ENCODE peak calls at places on chromosomes 7 and 10, in eight cellular contexts. O is A549, X is endothelial cell of umbilical vein, N is IMR-90, W is heart left ventricle, I is adrenal gland, R is ovary, A is Peyer's patch. L is an unnamed sample.

GRCh38 chr7:157464111-157464970 is 127.5 kb downstream of the DNAJB6 start:
- DNase-seq in A (no peak), O (no peak), I (no peak), W (no peak), X (no peak), R (no peak), N (no peak), L (no peak)

GRCh38 chr10:21929070-21929469 is 74.5 kb downstream of the DNAJC1 start:
- DNase-seq in X (no peak), W (no peak), R (no peak), O (no peak), N (peak), I (no peak), A (no peak), L (no peak)

GRCh38 chr7:16114633-16115032 is 306.7 kb downstream of the CRPPA start:
- DNase-seq in N (peak), O (peak), R (no peak), W (no peak), I (no peak), X (peak), A (no peak), L (no peak)

GRCh38 chr7:132806834-132807233 is 230.6 kb upstream of the PLXNA4 start:
- DNase-seq in O (no peak), A (no peak), W (no peak), X (no peak), N (no peak), I (no peak), R (no peak), L (no peak)

GRCh38 chr10:86217386-86218080 is 149.1 kb downstream of the GRID1 start:
- DNase-seq in W (no peak), I (no peak), O (no peak), A (no peak), N (no peak), R (no peak), X (no peak), L (no peak)

GRCh38 chr10:91340613-91341362 is 69.4 kb upstream of the HECTD2 start:
- DNase-seq in W (peak), R (no peak), O (no peak), X (peak), N (peak), A (no peak), I (no peak), L (no peak)

GRCh38 chr7:128868624-128869137 is 6.0 kb downstream of the ATP6V1F start:
- DNase-seq in I (no peak), W (no peak), X (no peak), O (no peak), N (no peak), R (no peak), A (no peak), L (no peak)

GRCh38 chr10:128730922-128731321 is 604.7 kb upstream of the MKI67 start:
- DNase-seq in W (no peak), O (no peak), N (no peak), I (no peak), R (no peak), A (no peak), X (no peak), L (no peak)

GRCh38 chr7:135170223-135170997 is at the start of gene CYREN:
- DNase-seq in A (peak), I (peak), N (peak), O (peak), R (peak), X (peak), W (peak), L (peak)

GRCh38 chr7:51366930-51367613 is 50.5 kb upstream of the COBL start:
- DNase-seq in I (peak), R (no peak), X (peak), O (peak), N (peak), A (no peak), W (peak), L (peak)

GRCh38 chr10:15482168-15482567 is 111.1 kb upstream of the FAM171A1 start:
- DNase-seq in N (no peak), X (no peak), O (no peak), W (no peak), A (no peak), I (no peak), R (no peak), L (no peak)

GRCh38 chr10:118522791-118523498 is 72.5 kb downstream of the PRLHR start:
- DNase-seq in R (no peak), I (no peak), X (no peak), O (no peak), A (no peak), W (no peak), N (peak), L (no peak)

GRCh38 chr10:133166504-133166827 is 6.4 kb downstream of the KNDC1 start:
- DNase-seq in I (no peak), R (no peak), O (no peak), N (no peak), W (no peak), X (no peak), A (no peak), L (no peak)

GRCh38 chr10:131202964-131203363 is 108.6 kb downstream of the TCERG1L start:
- DNase-seq in R (no peak), I (no peak), W (no peak), O (no peak), X (no peak), N (no peak), A (no peak), L (no peak)

GRCh38 chr7:140260767-140261486 is 84.1 kb upstream of the KDM7A start:
- DNase-seq in O (no peak), R (no peak), W (no peak), N (no peak), I (no peak), A (no peak), X (peak), L (no peak)

GRCh38 chr7:151987748-151988529 is 31.7 kb downstream of the GALNTL5 start:
- DNase-seq in I (no peak), X (no peak), N (peak), W (peak), A (no peak), O (no peak), R (no peak), L (peak)

GRCh38 chr7:85773116-85773783 is 586.4 kb upstream of the SEMA3D start:
- DNase-seq in X (no peak), O (no peak), N (peak), A (no peak), I (no peak), R (no peak), W (no peak), L (no peak)

GRCh38 chr10:48419714-48420113 is 113.2 kb downstream of the MAPK8 start:
- DNase-seq in N (no peak), O (no peak), I (no peak), W (no peak), A (no peak), X (no peak), R (no peak), L (no peak)

GRCh38 chr7:30920584-30921539 is 9.2 kb downstream of the AQP1 start:
- DNase-seq in N (peak), W (peak), A (no peak), X (peak), O (peak), I (no peak), R (peak), L (peak)

GRCh38 chr7:149414171-149414570 is 46.7 kb downstream of the ZNF777 start:
- DNase-seq in O (no peak), I (no peak), R (no peak), N (no peak), X (no peak), W (no peak), A (no peak), L (no peak)

GRCh38 chr10:13949844-13950542 is 363.2 kb downstream of the PRPF18 start:
- DNase-seq in O (no peak), X (peak), I (no peak), W (no peak), R (no peak), N (peak), A (no peak), L (no peak)

GRCh38 chr10:112475565-112476233 is 28.7 kb downstream of the VTI1A start:
- DNase-seq in A (no peak), W (no peak), R (no peak), I (no peak), O (no peak), N (peak), X (peak), L (no peak)

GRCh38 chr7:150793569-150794238 is 6.5 kb downstream of the TMEM176B start:
- DNase-seq in O (no peak), N (no peak), R (no peak), A (no peak), W (no peak), X (no peak), I (no peak), L (no peak)

GRCh38 chr7:108484137-108484536 is 27.9 kb upstream of the NRCAM start:
- DNase-seq in W (no peak), O (no peak), N (no peak), I (no peak), A (no peak), R (no peak), X (no peak), L (no peak)

GRCh38 chr7:108480311-108480710 is 24.1 kb upstream of the NRCAM start:
- DNase-seq in X (no peak), O (no peak), I (no peak), A (no peak), W (no peak), R (no peak), N (no peak), L (no peak)

DNA sequence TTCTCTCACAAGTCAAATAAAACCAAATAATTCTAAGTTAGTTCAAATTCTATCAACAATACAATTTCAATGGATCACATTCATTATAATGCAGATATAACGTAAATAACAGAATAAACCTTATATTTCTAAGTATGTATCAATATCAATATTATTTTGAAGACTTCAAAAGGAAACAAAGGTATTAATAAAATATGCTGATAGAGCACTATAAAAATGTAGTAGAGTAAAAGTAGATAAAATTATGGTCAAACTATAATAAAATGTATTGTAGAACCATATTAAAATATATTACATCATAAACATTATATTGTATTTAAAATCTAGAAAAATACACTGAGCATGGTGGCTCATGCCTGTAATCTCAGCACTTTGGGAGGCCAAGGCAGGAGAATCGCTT is 23.5 kb upstream of the NRCAM start:
- DNase-seq in X (no peak), O (no peak), N (no peak), W (no peak), I (no peak), A (no peak), R (no peak), L (no peak)
- H3K4me3 ChIP-seq in X (no peak), O (no peak), N (no peak), W (no peak), I (no peak), A (no peak), R (no peak), L (no peak)

GRCh38 chr7:77933394-77933793 is 134.8 kb downstream of the PHTF2 start:
- DNase-seq in R (no peak), X (peak), O (peak), W (no peak), A (no peak), I (no peak), N (peak), L (no peak)

GRCh38 chr7:77940647-77941046 is 142.1 kb downstream of the PHTF2 start:
- DNase-seq in A (no peak), N (peak), O (peak), X (peak), R (no peak), W (no peak), I (no peak), L (peak)

GRCh38 chr7:77931841-77932240 is 133.3 kb downstream of the PHTF2 start:
- DNase-seq in W (no peak), X (no peak), R (no peak), N (no peak), I (no peak), A (no peak), O (no peak), L (no peak)

GRCh38 chr7:77930496-77930895 is 131.9 kb downstream of the PHTF2 start:
- DNase-seq in W (no peak), A (no peak), R (no peak), O (no peak), N (no peak), X (no peak), I (no peak), L (no peak)

GRCh38 chr7:77935652-77936348 is 137.2 kb downstream of the PHTF2 start:
- DNase-seq in W (no peak), O (no peak), R (no peak), N (no peak), X (peak), A (no peak), I (no peak), L (no peak)
- TF ChIP-seq CTCF in W (no peak), O (peak), R (no peak), N (peak), X (no peak), A (no peak), I (peak), L (peak)

DNA sequence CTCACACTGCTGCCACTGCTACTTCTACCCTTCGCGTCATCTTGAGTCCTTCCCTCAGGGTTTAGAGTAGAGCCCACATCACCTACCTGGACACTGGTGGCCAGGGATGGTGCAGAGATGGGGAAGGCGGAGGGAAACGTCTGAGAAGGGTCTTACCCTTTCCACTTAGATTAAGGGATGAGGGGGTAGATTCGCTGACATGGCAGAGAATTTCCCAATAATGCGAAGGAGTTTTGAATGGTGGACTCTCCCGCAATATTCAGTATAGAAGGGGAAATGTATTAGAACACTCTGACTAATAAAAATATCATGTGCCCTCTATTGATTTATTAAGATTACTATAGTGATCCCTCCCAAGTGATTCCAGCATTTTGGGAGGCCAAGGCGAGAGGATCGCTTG is 209.5 kb upstream of the KIAA1217 start:
- DNase-seq in X (no peak), W (no peak), N (no peak), I (no peak), R (no peak), A (no peak), O (no peak), L (no peak)
- TF ChIP-seq POLR2A in X (no peak), W (no peak), N (no peak), I (no peak), R (no peak), A (no peak), O (no peak), L (no peak)

GRCh38 chr10:101066146-101066889 is 4.5 kb downstream of the KAZALD1 start:
- DNase-seq in O (peak), N (peak), R (peak), W (peak), X (peak), I (no peak), A (peak), L (peak)

GRCh38 chr10:101067356-101068083 is 5.7 kb downstream of the KAZALD1 start:
- DNase-seq in N (peak), A (peak), X (peak), W (peak), O (peak), I (peak), R (peak), L (peak)

GRCh38 chr10:101064415-101065030 is 2.7 kb downstream of the KAZALD1 start:
- DNase-seq in O (no peak), X (no peak), W (no peak), A (no peak), R (no peak), I (no peak), N (no peak), L (no peak)

GRCh38 chr10:101065479-101066145 is 3.8 kb downstream of the KAZALD1 start:
- DNase-seq in R (no peak), I (no peak), X (no peak), W (no peak), A (no peak), N (peak), O (no peak), L (no peak)

DNA sequence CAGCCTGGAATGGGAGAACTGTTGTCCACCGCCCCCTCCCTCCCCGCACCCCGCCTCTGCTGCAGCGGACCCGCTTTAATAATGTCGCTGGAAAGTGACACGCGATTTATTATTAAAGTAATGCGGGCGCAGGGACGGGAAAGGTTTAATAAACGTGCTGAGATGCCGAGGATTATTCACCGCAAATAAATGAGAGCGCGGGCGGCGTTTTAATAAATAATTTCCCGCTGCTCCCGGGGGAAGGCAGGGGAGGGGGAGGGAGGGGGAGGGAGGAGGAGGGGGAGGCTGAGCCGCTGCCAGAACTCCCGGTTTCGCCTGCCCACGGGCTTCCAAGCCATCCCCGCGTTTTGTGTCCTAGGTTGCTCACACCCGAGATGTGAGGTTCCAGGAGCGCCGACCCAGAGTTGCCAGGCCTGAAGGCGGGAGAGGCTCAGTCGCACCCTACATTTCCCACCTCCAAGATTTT is 5.1 kb downstream of the KAZALD1 start:
- DNase-seq in N (no peak), A (peak), R (no peak), W (no peak), O (no peak), I (no peak), X (no peak), L (peak)
- H3K4me3 ChIP-seq in N (peak), A (peak), R (peak), W (peak), O (peak), I (peak), X (peak), L (peak)

DNA sequence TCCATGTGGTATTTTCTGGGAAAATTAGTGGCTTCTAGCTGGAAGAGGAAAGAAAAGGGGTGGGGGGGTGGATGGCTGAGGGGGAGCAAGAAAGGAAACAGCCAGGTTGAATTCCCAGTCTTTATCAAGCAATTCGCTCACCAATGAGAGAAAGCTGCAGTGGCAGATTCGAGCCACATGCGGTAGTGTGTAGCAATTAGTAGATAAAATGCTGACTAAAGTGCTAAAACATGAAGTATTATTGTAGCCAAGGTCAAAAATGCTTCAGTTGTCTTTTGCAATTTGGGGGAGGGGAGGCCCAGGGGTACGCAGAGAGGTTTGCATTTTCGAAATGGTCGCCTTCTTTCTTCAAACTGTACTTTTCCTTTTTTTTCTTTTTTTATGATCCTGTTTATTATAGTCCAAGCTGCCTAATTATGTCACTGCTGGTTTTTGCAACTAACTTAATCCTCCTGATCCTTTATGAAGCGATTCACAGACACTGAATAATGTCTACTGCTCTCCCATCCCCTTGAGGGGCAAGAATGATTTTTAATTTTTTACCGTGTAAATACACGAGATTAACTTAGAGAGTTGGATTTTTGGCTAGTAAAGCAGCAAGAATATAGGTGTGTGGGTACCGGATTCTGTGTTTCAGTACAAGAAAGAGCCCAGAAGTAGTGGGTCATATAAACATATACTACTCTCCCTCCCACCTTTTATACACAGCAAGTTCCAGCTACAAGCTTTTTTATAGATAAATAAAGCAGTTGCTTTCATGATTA is 3.6 kb upstream of the ARID5B start:
- DNase-seq in A (peak), O (peak), I (peak), X (peak), R (peak), N (peak), W (peak), L (peak)
- TF ChIP-seq CTCF in A (peak), O (no peak), I (no peak), X (peak), R (peak), N (peak), W (peak), L (peak)

L was measured in body of pancreas.